ENCODE peak calls at places on chromosome 10, in nine cellular contexts. F is T-cell; T is SW 1271; L is stimulated activated CD8-positive, alpha-beta memory T cell treated with anti-CD3 and anti-CD28 coated beads, Interleukin-15, amount 100 ng/mL, for 24 hours; A is T-helper 1 cell; G is activated T-cell treated with anti-CD3 and anti-CD28 coated beads, Interleukin-2, amount 50 U/mL, for 1 hour; V is amniotic epithelial cell; C is anterior cingulate cortex; O is fibroblast of pulmonary artery. I is an unnamed sample.

GRCh38 chr10:124647421-124648130 is 96.6 kb downstream of the FAM53B start:
- DNase-seq in V (peak), A (peak), C (no peak), T (no peak), O (peak), L (no peak), G (peak), F (peak), I (no peak)

GRCh38 chr10:35378547-35379210 is 42.4 kb downstream of the CCNY start:
- DNase-seq in T (no peak), O (peak), C (no peak), A (no peak), F (no peak), L (no peak), G (no peak), V (peak), I (no peak)

GRCh38 chr10:48306870-48307531 is 524 bp downstream of the MAPK8 start:
- DNase-seq in O (peak), L (no peak), A (peak), G (no peak), F (no peak), V (peak), T (no peak), C (no peak), I (peak)

GRCh38 chr10:64103750-64104149 is 582.5 kb downstream of the REEP3 start:
- DNase-seq in G (no peak), F (no peak), V (no peak), O (peak), T (no peak), L (no peak), A (no peak), C (no peak), I (no peak)

GRCh38 chr10:112847778-112848177 is 102.3 kb upstream of the TCF7L2 start:
- DNase-seq in L (no peak), T (no peak), C (no peak), O (no peak), F (no peak), V (no peak), G (no peak), A (no peak), I (no peak)

GRCh38 chr10:71585579-71586092 is 133.9 kb downstream of the C10orf105 start:
- DNase-seq in T (no peak), F (no peak), A (no peak), V (no peak), G (no peak), C (no peak), L (no peak), O (no peak), I (no peak)

GRCh38 chr10:91043173-91043910 is 122.5 kb upstream of the ANKRD1 start:
- DNase-seq in L (no peak), T (no peak), V (peak), C (no peak), A (no peak), F (no peak), G (no peak), O (peak), I (no peak)

GRCh38 chr10:4345842-4346241 is 480.2 kb upstream of the AKR1E2 start:
- DNase-seq in L (no peak), C (no peak), A (no peak), O (no peak), F (no peak), T (no peak), V (no peak), G (no peak), I (no peak)

GRCh38 chr10:22630229-22631174 is 83.9 kb downstream of the PIP4K2A start:
- DNase-seq in F (peak), V (peak), C (no peak), A (peak), L (no peak), T (no peak), O (peak), G (no peak), I (no peak)

GRCh38 chr10:7857259-7857658 is 39.0 kb downstream of the TAF3 start:
- DNase-seq in F (no peak), L (no peak), V (no peak), T (no peak), A (no peak), C (no peak), O (no peak), G (no peak), I (no peak)

GRCh38 chr10:63798599-63799498 is 277.6 kb downstream of the REEP3 start:
- DNase-seq in F (no peak), G (no peak), A (no peak), T (no peak), O (peak), V (peak), L (no peak), C (no peak), I (no peak)

GRCh38 chr10:48606530-48607355 is 1.9 kb upstream of the ARHGAP22 start:
- DNase-seq in T (peak), F (no peak), A (no peak), L (no peak), O (peak), V (peak), C (no peak), G (no peak), I (peak)

GRCh38 chr10:96587255-96588059 is 645 bp upstream of the TM9SF3 start:
- DNase-seq in G (no peak), C (no peak), V (peak), O (peak), L (no peak), F (peak), A (peak), T (no peak), I (peak)

GRCh38 chr10:79948976-79949722 is at the start of gene SFTPD:
- DNase-seq in T (no peak), L (no peak), C (no peak), O (peak), F (no peak), A (no peak), G (no peak), V (peak), I (no peak)

GRCh38 chr10:11049772-11050171 is 32.1 kb downstream of the CELF2 start:
- DNase-seq in C (no peak), T (no peak), G (no peak), A (no peak), L (no peak), F (no peak), V (no peak), O (no peak), I (no peak)

GRCh38 chr10:122957474-122957873 is 3.4 kb upstream of the C10orf88 start:
- DNase-seq in C (no peak), O (peak), A (no peak), G (no peak), F (no peak), L (no peak), V (peak), T (no peak), I (no peak)

GRCh38 chr10:43236176-43236850 is 30.6 kb downstream of the RASGEF1A start:
- DNase-seq in F (no peak), A (no peak), T (no peak), C (no peak), L (no peak), G (peak), O (no peak), V (no peak), I (no peak)

GRCh38 chr10:6083523-6084475 is 5.0 kb upstream of the RBM17 start:
- DNase-seq in G (no peak), T (no peak), A (peak), O (peak), L (no peak), F (peak), C (no peak), V (peak), I (no peak)

GRCh38 chr10:103658049-103658577 is 164.6 kb downstream of the NEURL1 start:
- DNase-seq in F (no peak), V (peak), C (no peak), G (no peak), O (peak), L (no peak), A (no peak), T (no peak), I (no peak)

GRCh38 chr10:12397931-12398330 is 48.6 kb downstream of the CAMK1D start:
- DNase-seq in V (no peak), T (no peak), L (no peak), O (no peak), F (no peak), C (no peak), A (no peak), G (no peak), I (no peak)

GRCh38 chr10:92242910-92243671 is 47.8 kb downstream of the CPEB3 start:
- DNase-seq in T (no peak), L (no peak), V (peak), A (peak), F (peak), G (peak), O (peak), C (peak), I (no peak)

GRCh38 chr10:22612316-22612715 is 102.1 kb downstream of the PIP4K2A start:
- DNase-seq in T (no peak), G (peak), O (no peak), V (no peak), A (no peak), L (no peak), C (no peak), F (no peak), I (no peak)

GRCh38 chr10:127813290-127813689 is 76.3 kb downstream of the FOXI2 start:
- DNase-seq in C (no peak), G (no peak), O (no peak), F (no peak), T (no peak), A (no peak), V (no peak), L (no peak), I (no peak)

GRCh38 chr10:80555415-80555814 is 17.7 kb downstream of the SH2D4B start:
- DNase-seq in T (no peak), F (no peak), C (no peak), A (no peak), O (no peak), V (no peak), L (no peak), G (no peak), I (no peak)

GRCh38 chr10:19730071-19730470 is 86.2 kb upstream of the PLXDC2 start:
- DNase-seq in O (peak), V (peak), F (no peak), G (no peak), T (no peak), C (no peak), L (no peak), A (no peak), I (no peak)

GRCh38 chr10:102455893-102456471 is 4.6 kb upstream of the C10orf95 start:
- DNase-seq in T (no peak), A (no peak), V (peak), C (no peak), L (no peak), F (no peak), G (no peak), O (peak), I (no peak)

GRCh38 chr10:68955414-68955785 is 570 bp upstream of the DDX21 start:
- DNase-seq in V (no peak), F (no peak), O (no peak), G (no peak), A (peak), T (no peak), C (no peak), L (no peak), I (no peak)

GRCh38 chr10:69479241-69479730 is 28.0 kb downstream of the TSPAN15 start:
- DNase-seq in O (no peak), C (peak), T (no peak), L (no peak), V (no peak), F (no peak), A (no peak), G (no peak), I (no peak)

GRCh38 chr10:78255796-78256638 is 222.4 kb downstream of the RPS24 start:
- DNase-seq in T (peak), V (peak), L (no peak), O (peak), C (no peak), F (no peak), G (no peak), A (no peak), I (peak)